ENCODE peak calls at places on chromosomes 11 and 22, in seven cellular contexts. One of them, this sample, is unnamed.

GRCh38 chr22:20610243-20610686 is 102.9 kb downstream of the MED15 start:
- DNase-seq in astrocyte of the cerebellum: no peak
- DNase-seq in kidney glomerular epithelial cell: no peak
- DNase-seq in NCI-H1417: no peak
- DNase-seq in iris pigment epithelial cell: no peak
- DNase-seq in HTR-8/SVneo: no peak
- DNase-seq in stimulated activated CD4-positive, alpha-beta T cell treated with anti-CD3 and anti-CD28 coated beads, Interleukin-2, amount 100 ng/mL, for 48 hours: no peak
- DNase-seq in this sample: no peak

GRCh38 chr11:67295846-67296245 is 6.7 kb downstream of the ANKRD13D start:
- DNase-seq in kidney glomerular epithelial cell: no peak
- DNase-seq in stimulated activated CD4-positive, alpha-beta T cell treated with anti-CD3 and anti-CD28 coated beads, Interleukin-2, amount 100 ng/mL, for 48 hours: no peak
- DNase-seq in NCI-H1417: peak; percentile 20
- DNase-seq in HTR-8/SVneo: no peak
- DNase-seq in iris pigment epithelial cell: no peak
- DNase-seq in astrocyte of the cerebellum: no peak
- DNase-seq in this sample: no peak

GRCh38 chr11:72683782-72684200 is 9.6 kb upstream of the PDE2A start:
- DNase-seq in stimulated activated CD4-positive, alpha-beta T cell treated with anti-CD3 and anti-CD28 coated beads, Interleukin-2, amount 100 ng/mL, for 48 hours: peak; percentile 74
- DNase-seq in astrocyte of the cerebellum: no peak
- DNase-seq in HTR-8/SVneo: peak; percentile 86
- DNase-seq in NCI-H1417: peak; percentile 38
- DNase-seq in kidney glomerular epithelial cell: peak; percentile 20
- DNase-seq in iris pigment epithelial cell: peak; percentile 32
- DNase-seq in this sample: peak; percentile 55

GRCh38 chr11:60844870-60845221 is 2.9 kb downstream of the CCDC86 start:
- DNase-seq in HTR-8/SVneo: no peak
- DNase-seq in kidney glomerular epithelial cell: no peak
- DNase-seq in astrocyte of the cerebellum: no peak
- DNase-seq in stimulated activated CD4-positive, alpha-beta T cell treated with anti-CD3 and anti-CD28 coated beads, Interleukin-2, amount 100 ng/mL, for 48 hours: no peak
- DNase-seq in iris pigment epithelial cell: peak; percentile 34
- DNase-seq in NCI-H1417: no peak
- DNase-seq in this sample: no peak

GRCh38 chr22:32754413-32755041 is 47.0 kb upstream of the TIMP3 start:
- DNase-seq in iris pigment epithelial cell: peak; percentile 34
- DNase-seq in NCI-H1417: no peak
- DNase-seq in kidney glomerular epithelial cell: no peak
- DNase-seq in astrocyte of the cerebellum: no peak
- DNase-seq in HTR-8/SVneo: peak; percentile 25
- DNase-seq in stimulated activated CD4-positive, alpha-beta T cell treated with anti-CD3 and anti-CD28 coated beads, Interleukin-2, amount 100 ng/mL, for 48 hours: no peak
- DNase-seq in this sample: no peak

GRCh38 chr11:121029153-121029552 is 5.3 kb downstream of the TBCEL start:
- DNase-seq in NCI-H1417: no peak
- DNase-seq in kidney glomerular epithelial cell: no peak
- DNase-seq in stimulated activated CD4-positive, alpha-beta T cell treated with anti-CD3 and anti-CD28 coated beads, Interleukin-2, amount 100 ng/mL, for 48 hours: no peak
- DNase-seq in astrocyte of the cerebellum: no peak
- DNase-seq in iris pigment epithelial cell: no peak
- DNase-seq in HTR-8/SVneo: no peak
- DNase-seq in this sample: no peak

GRCh38 chr22:43270314-43270908 is 72.8 kb downstream of the SCUBE1 start:
- DNase-seq in kidney glomerular epithelial cell: no peak
- DNase-seq in iris pigment epithelial cell: no peak
- DNase-seq in NCI-H1417: no peak
- DNase-seq in stimulated activated CD4-positive, alpha-beta T cell treated with anti-CD3 and anti-CD28 coated beads, Interleukin-2, amount 100 ng/mL, for 48 hours: no peak
- DNase-seq in astrocyte of the cerebellum: no peak
- DNase-seq in HTR-8/SVneo: no peak
- DNase-seq in this sample: no peak

GRCh38 chr22:47164514-47165337 is 402.3 kb downstream of the TBC1D22A start:
- DNase-seq in NCI-H1417: no peak
- DNase-seq in astrocyte of the cerebellum: no peak
- DNase-seq in iris pigment epithelial cell: no peak
- DNase-seq in HTR-8/SVneo: no peak
- DNase-seq in stimulated activated CD4-positive, alpha-beta T cell treated with anti-CD3 and anti-CD28 coated beads, Interleukin-2, amount 100 ng/mL, for 48 hours: no peak
- DNase-seq in kidney glomerular epithelial cell: no peak
- DNase-seq in this sample: no peak

GRCh38 chr11:125807909-125808308 is 20.0 kb downstream of the PATE3 start:
- DNase-seq in NCI-H1417: no peak
- DNase-seq in astrocyte of the cerebellum: no peak
- DNase-seq in kidney glomerular epithelial cell: no peak
- DNase-seq in HTR-8/SVneo: no peak
- DNase-seq in iris pigment epithelial cell: peak; percentile 19
- DNase-seq in stimulated activated CD4-positive, alpha-beta T cell treated with anti-CD3 and anti-CD28 coated beads, Interleukin-2, amount 100 ng/mL, for 48 hours: no peak
- DNase-seq in this sample: no peak

GRCh38 chr11:2310073-2310785 is 8.4 kb downstream of the TSPAN32 start:
- DNase-seq in stimulated activated CD4-positive, alpha-beta T cell treated with anti-CD3 and anti-CD28 coated beads, Interleukin-2, amount 100 ng/mL, for 48 hours: no peak
- DNase-seq in iris pigment epithelial cell: no peak
- DNase-seq in astrocyte of the cerebellum: no peak
- DNase-seq in HTR-8/SVneo: no peak
- DNase-seq in kidney glomerular epithelial cell: no peak
- DNase-seq in NCI-H1417: no peak
- DNase-seq in this sample: no peak

GRCh38 chr22:23128269-23129108 is 13.3 kb downstream of the RSPH14 start:
- DNase-seq in stimulated activated CD4-positive, alpha-beta T cell treated with anti-CD3 and anti-CD28 coated beads, Interleukin-2, amount 100 ng/mL, for 48 hours: peak; percentile 78
- DNase-seq in kidney glomerular epithelial cell: peak; percentile 31
- DNase-seq in HTR-8/SVneo: peak; percentile 61
- DNase-seq in astrocyte of the cerebellum: peak; percentile 62
- DNase-seq in NCI-H1417: peak; percentile 35
- DNase-seq in iris pigment epithelial cell: peak; percentile 81
- DNase-seq in this sample: peak; percentile 62

GRCh38 chr11:117409511-117409910 is 81.9 kb downstream of the CEP164 start:
- DNase-seq in iris pigment epithelial cell: no peak
- DNase-seq in stimulated activated CD4-positive, alpha-beta T cell treated with anti-CD3 and anti-CD28 coated beads, Interleukin-2, amount 100 ng/mL, for 48 hours: no peak
- DNase-seq in NCI-H1417: no peak
- DNase-seq in kidney glomerular epithelial cell: no peak
- DNase-seq in HTR-8/SVneo: no peak
- DNase-seq in astrocyte of the cerebellum: no peak
- DNase-seq in this sample: no peak